ENCODE peak calls at places on chromosomes 1 and 21, in six cellular contexts. One of them, this sample, is unnamed.
A peak's percentile ranks its signal among the peaks of the same experiment; 100 is the strongest.

GRCh38 chr1:24503870-24504523 is 1.4 kb downstream of the RCAN3 start:
- DNase-seq in astrocyte of the spinal cord: no peak
- DNase-seq in adrenal gland: no peak
- DNase-seq in upper lobe of left lung: no peak
- DNase-seq in lower leg skin: no peak
- DNase-seq in bronchial epithelial cell: no peak
- DNase-seq in this sample: no peak

GRCh38 chr21:45871616-45872236 is 109.8 kb upstream of the COL6A1 start:
- DNase-seq in upper lobe of left lung: peak; percentile 56
- DNase-seq in bronchial epithelial cell: no peak
- DNase-seq in adrenal gland: no peak
- DNase-seq in astrocyte of the spinal cord: no peak
- DNase-seq in lower leg skin: no peak
- DNase-seq in this sample: no peak

GRCh38 chr21:44370027-44370735 is 16.8 kb downstream of the TRPM2 start:
- DNase-seq in upper lobe of left lung: peak; percentile 69
- DNase-seq in bronchial epithelial cell: peak; percentile 43
- DNase-seq in lower leg skin: no peak
- DNase-seq in adrenal gland: peak; percentile 95
- DNase-seq in astrocyte of the spinal cord: no peak
- DNase-seq in this sample: no peak

GRCh38 chr1:77421504-77422233 is 139.8 kb downstream of the AK5 start:
- DNase-seq in lower leg skin: no peak
- DNase-seq in adrenal gland: no peak
- DNase-seq in astrocyte of the spinal cord: no peak
- DNase-seq in bronchial epithelial cell: no peak
- DNase-seq in upper lobe of left lung: no peak
- DNase-seq in this sample: peak; percentile 60

GRCh38 chr1:84960371-84960770 is 36.5 kb downstream of the MCOLN2 start:
- DNase-seq in upper lobe of left lung: no peak
- DNase-seq in adrenal gland: no peak
- DNase-seq in astrocyte of the spinal cord: peak; percentile 26
- DNase-seq in bronchial epithelial cell: peak; percentile 31
- DNase-seq in lower leg skin: no peak
- DNase-seq in this sample: no peak

GRCh38 chr1:243726792-243727502 is 123.1 kb downstream of the AKT3 start:
- DNase-seq in astrocyte of the spinal cord: no peak
- DNase-seq in bronchial epithelial cell: no peak
- DNase-seq in adrenal gland: no peak
- DNase-seq in upper lobe of left lung: no peak
- DNase-seq in lower leg skin: no peak
- DNase-seq in this sample: no peak

GRCh38 chr1:79688932-79689331 is 682.4 kb upstream of the ADGRL4 start:
- DNase-seq in adrenal gland: no peak
- DNase-seq in upper lobe of left lung: no peak
- DNase-seq in astrocyte of the spinal cord: no peak
- DNase-seq in lower leg skin: no peak
- DNase-seq in bronchial epithelial cell: no peak
- DNase-seq in this sample: no peak

GRCh38 chr1:3922201-3922725 is 22.2 kb upstream of the C1orf174 start:
- DNase-seq in upper lobe of left lung: no peak
- DNase-seq in bronchial epithelial cell: peak; percentile 69
- DNase-seq in astrocyte of the spinal cord: no peak
- DNase-seq in adrenal gland: no peak
- DNase-seq in lower leg skin: no peak
- DNase-seq in this sample: no peak

GRCh38 chr1:25799758-25800537 is at the start of gene SELENON:
- DNase-seq in bronchial epithelial cell: no peak
- DNase-seq in astrocyte of the spinal cord: peak; percentile 61
- DNase-seq in adrenal gland: peak; percentile 59
- DNase-seq in upper lobe of left lung: peak; percentile 91
- DNase-seq in lower leg skin: no peak
- DNase-seq in this sample: no peak

GRCh38 chr1:203388683-203389082 is 37.8 kb upstream of the FMOD start:
- DNase-seq in adrenal gland: no peak
- DNase-seq in astrocyte of the spinal cord: no peak
- DNase-seq in upper lobe of left lung: no peak
- DNase-seq in bronchial epithelial cell: no peak
- DNase-seq in lower leg skin: no peak
- DNase-seq in this sample: no peak

GRCh38 chr1:115179397-115179835 is 90.1 kb upstream of the TSPAN2 start:
- DNase-seq in upper lobe of left lung: no peak
- DNase-seq in lower leg skin: no peak
- DNase-seq in bronchial epithelial cell: peak; percentile 83
- DNase-seq in adrenal gland: peak; percentile 87
- DNase-seq in astrocyte of the spinal cord: peak; percentile 97
- DNase-seq in this sample: no peak

GRCh38 chr1:241507189-241507820 is 12.2 kb downstream of the FH start:
- DNase-seq in upper lobe of left lung: no peak
- DNase-seq in astrocyte of the spinal cord: no peak
- DNase-seq in bronchial epithelial cell: no peak
- DNase-seq in lower leg skin: no peak
- DNase-seq in adrenal gland: no peak
- DNase-seq in this sample: no peak

GRCh38 chr1:47709302-47710074 is 271.6 kb downstream of the FOXD2 start:
- DNase-seq in adrenal gland: no peak
- DNase-seq in upper lobe of left lung: peak; percentile 87
- DNase-seq in lower leg skin: no peak
- DNase-seq in bronchial epithelial cell: no peak
- DNase-seq in astrocyte of the spinal cord: no peak
- DNase-seq in this sample: no peak

GRCh38 chr1:232557096-232557495 is 72.8 kb downstream of the SIPA1L2 start:
- DNase-seq in bronchial epithelial cell: no peak
- DNase-seq in astrocyte of the spinal cord: no peak
- DNase-seq in lower leg skin: no peak
- DNase-seq in adrenal gland: no peak
- DNase-seq in upper lobe of left lung: no peak
- DNase-seq in this sample: no peak

GRCh38 chr1:26084844-26085243 is 17.4 kb upstream of the TRIM63 start:
- DNase-seq in astrocyte of the spinal cord: no peak
- DNase-seq in adrenal gland: no peak
- DNase-seq in upper lobe of left lung: no peak
- DNase-seq in bronchial epithelial cell: no peak
- DNase-seq in lower leg skin: no peak
- DNase-seq in this sample: no peak

GRCh38 chr1:1050577-1051052 is 23.5 kb downstream of the RNF223 start:
- DNase-seq in lower leg skin: no peak
- DNase-seq in upper lobe of left lung: peak; percentile 84
- DNase-seq in bronchial epithelial cell: no peak
- DNase-seq in astrocyte of the spinal cord: no peak
- DNase-seq in adrenal gland: no peak
- DNase-seq in this sample: no peak

GRCh38 chr1:172638885-172639831 is 19.7 kb upstream of the FASLG start:
- DNase-seq in bronchial epithelial cell: peak; percentile 99
- DNase-seq in astrocyte of the spinal cord: peak; percentile 96
- DNase-seq in upper lobe of left lung: no peak
- DNase-seq in lower leg skin: no peak
- DNase-seq in adrenal gland: no peak
- DNase-seq in this sample: peak; percentile 86

GRCh38 chr1:219174672-219175564 is 1.2 kb downstream of the LYPLAL1 start:
- DNase-seq in lower leg skin: peak; percentile 71
- DNase-seq in bronchial epithelial cell: peak; percentile 74
- DNase-seq in astrocyte of the spinal cord: peak; percentile 90
- DNase-seq in upper lobe of left lung: no peak
- DNase-seq in adrenal gland: peak; percentile 53
- DNase-seq in this sample: peak; percentile 59

GRCh38 chr1:154062309-154062708 is 71.7 kb downstream of the RPS27 start:
- DNase-seq in upper lobe of left lung: no peak
- DNase-seq in adrenal gland: no peak
- DNase-seq in bronchial epithelial cell: no peak
- DNase-seq in astrocyte of the spinal cord: no peak
- DNase-seq in lower leg skin: no peak
- DNase-seq in this sample: no peak

GRCh38 chr1:226121587-226122400 is 59.3 kb downstream of the H3-3A start:
- DNase-seq in upper lobe of left lung: peak; percentile 96
- DNase-seq in lower leg skin: no peak
- DNase-seq in astrocyte of the spinal cord: peak; percentile 21
- DNase-seq in adrenal gland: peak; percentile 47
- DNase-seq in bronchial epithelial cell: no peak
- DNase-seq in this sample: peak; percentile 56

GRCh38 chr1:51313961-51314777 is 16.2 kb downstream of the TTC39A start:
- DNase-seq in astrocyte of the spinal cord: peak; percentile 74
- DNase-seq in adrenal gland: peak; percentile 87
- DNase-seq in bronchial epithelial cell: peak; percentile 94
- DNase-seq in lower leg skin: no peak
- DNase-seq in upper lobe of left lung: no peak
- DNase-seq in this sample: no peak

GRCh38 chr1:65845758-65846060 is 53.0 kb downstream of the PDE4B start:
- DNase-seq in adrenal gland: no peak
- DNase-seq in bronchial epithelial cell: no peak
- DNase-seq in lower leg skin: no peak
- DNase-seq in upper lobe of left lung: no peak
- DNase-seq in astrocyte of the spinal cord: no peak
- DNase-seq in this sample: no peak

GRCh38 chr1:79711001-79711431 is 704.5 kb upstream of the ADGRL4 start:
- DNase-seq in astrocyte of the spinal cord: peak; percentile 33
- DNase-seq in bronchial epithelial cell: no peak
- DNase-seq in lower leg skin: no peak
- DNase-seq in upper lobe of left lung: no peak
- DNase-seq in adrenal gland: no peak
- DNase-seq in this sample: no peak

GRCh38 chr1:20484526-20485462 is 1.2 kb downstream of the CAMK2N1 start:
- DNase-seq in adrenal gland: peak; percentile 46
- DNase-seq in upper lobe of left lung: peak; percentile 83
- DNase-seq in astrocyte of the spinal cord: no peak
- DNase-seq in bronchial epithelial cell: no peak
- DNase-seq in lower leg skin: no peak
- DNase-seq in this sample: no peak

GRCh38 chr1:174222166-174222949 is 63.0 kb downstream of the RABGAP1L start:
- DNase-seq in astrocyte of the spinal cord: peak; percentile 59
- DNase-seq in lower leg skin: no peak
- DNase-seq in adrenal gland: no peak
- DNase-seq in upper lobe of left lung: no peak
- DNase-seq in bronchial epithelial cell: peak; percentile 100
- DNase-seq in this sample: no peak

GRCh38 chr1:178869114-178869697 is 1.7 kb downstream of the ANGPTL1 start:
- DNase-seq in adrenal gland: no peak
- DNase-seq in astrocyte of the spinal cord: peak; percentile 52
- DNase-seq in lower leg skin: no peak
- DNase-seq in bronchial epithelial cell: no peak
- DNase-seq in upper lobe of left lung: no peak
- DNase-seq in this sample: no peak

GRCh38 chr1:170562644-170563338 is 30.8 kb downstream of the GORAB start:
- DNase-seq in bronchial epithelial cell: peak; percentile 89
- DNase-seq in astrocyte of the spinal cord: peak; percentile 91
- DNase-seq in lower leg skin: peak; percentile 79
- DNase-seq in adrenal gland: peak; percentile 86
- DNase-seq in upper lobe of left lung: no peak
- DNase-seq in this sample: peak; percentile 33

GRCh38 chr1:24318238-24318987 is 744 bp upstream of the GRHL3 start:
- DNase-seq in upper lobe of left lung: no peak
- DNase-seq in lower leg skin: no peak
- DNase-seq in bronchial epithelial cell: peak; percentile 69
- DNase-seq in astrocyte of the spinal cord: peak; percentile 53
- DNase-seq in adrenal gland: no peak
- DNase-seq in this sample: no peak

GRCh38 chr1:14570514-14570913 is 28.0 kb upstream of the KAZN start:
- DNase-seq in adrenal gland: no peak
- DNase-seq in upper lobe of left lung: no peak
- DNase-seq in lower leg skin: no peak
- DNase-seq in astrocyte of the spinal cord: no peak
- DNase-seq in bronchial epithelial cell: peak; percentile 2
- DNase-seq in this sample: no peak

GRCh38 chr21:34520769-34521508 is 8.9 kb upstream of the KCNE1 start:
- DNase-seq in adrenal gland: no peak
- DNase-seq in astrocyte of the spinal cord: no peak
- DNase-seq in upper lobe of left lung: peak; percentile 62
- DNase-seq in bronchial epithelial cell: no peak
- DNase-seq in lower leg skin: no peak
- DNase-seq in this sample: no peak

GRCh38 chr1:202618387-202619022 is 91.7 kb downstream of the SYT2 start:
- DNase-seq in lower leg skin: no peak
- DNase-seq in upper lobe of left lung: no peak
- DNase-seq in bronchial epithelial cell: peak; percentile 67
- DNase-seq in adrenal gland: no peak
- DNase-seq in astrocyte of the spinal cord: peak; percentile 88
- DNase-seq in this sample: no peak

GRCh38 chr1:36094621-36095061 is 5.9 kb downstream of the ADPRS start:
- DNase-seq in upper lobe of left lung: no peak
- DNase-seq in astrocyte of the spinal cord: no peak
- DNase-seq in adrenal gland: no peak
- DNase-seq in bronchial epithelial cell: no peak
- DNase-seq in lower leg skin: no peak
- DNase-seq in this sample: no peak
- H3K4me3 ChIP-seq in upper lobe of left lung: no peak overlapping the region
- H3K4me3 ChIP-seq in astrocyte of the spinal cord: no peak overlapping the region
- H3K4me3 ChIP-seq in adrenal gland: no peak overlapping the region
- H3K4me3 ChIP-seq in bronchial epithelial cell: no peak overlapping the region
- H3K4me3 ChIP-seq in lower leg skin: no peak overlapping the region
- H3K4me3 ChIP-seq in this sample: no peak overlapping the region

GRCh38 chr1:46058936-46059335 is 73.5 kb downstream of the PIK3R3 start:
- DNase-seq in astrocyte of the spinal cord: no peak
- DNase-seq in upper lobe of left lung: no peak
- DNase-seq in lower leg skin: no peak
- DNase-seq in adrenal gland: no peak
- DNase-seq in bronchial epithelial cell: no peak
- DNase-seq in this sample: no peak

GRCh38 chr1:46064708-46065107 is 67.7 kb downstream of the PIK3R3 start:
- DNase-seq in lower leg skin: no peak
- DNase-seq in bronchial epithelial cell: no peak
- DNase-seq in adrenal gland: no peak
- DNase-seq in astrocyte of the spinal cord: no peak
- DNase-seq in upper lobe of left lung: no peak
- DNase-seq in this sample: no peak

GRCh38 chr1:46065405-46065804 is 67.0 kb downstream of the PIK3R3 start:
- DNase-seq in adrenal gland: no peak
- DNase-seq in bronchial epithelial cell: peak; percentile 27
- DNase-seq in upper lobe of left lung: no peak
- DNase-seq in lower leg skin: no peak
- DNase-seq in astrocyte of the spinal cord: no peak
- DNase-seq in this sample: peak; percentile 11

GRCh38 chr1:46061146-46061545 is 71.3 kb downstream of the PIK3R3 start:
- DNase-seq in adrenal gland: no peak
- DNase-seq in bronchial epithelial cell: no peak
- DNase-seq in lower leg skin: no peak
- DNase-seq in astrocyte of the spinal cord: no peak
- DNase-seq in upper lobe of left lung: no peak
- DNase-seq in this sample: no peak

GRCh38 chr1:46062651-46063319 is 69.6 kb downstream of the PIK3R3 start:
- DNase-seq in lower leg skin: no peak
- DNase-seq in upper lobe of left lung: no peak
- DNase-seq in adrenal gland: no peak
- DNase-seq in astrocyte of the spinal cord: peak; percentile 31
- DNase-seq in bronchial epithelial cell: no peak
- DNase-seq in this sample: peak; percentile 31
- H3K4me3 ChIP-seq in lower leg skin: no peak overlapping the region
- H3K4me3 ChIP-seq in upper lobe of left lung: no peak overlapping the region
- H3K4me3 ChIP-seq in adrenal gland: no peak overlapping the region
- H3K4me3 ChIP-seq in astrocyte of the spinal cord: no peak overlapping the region
- H3K4me3 ChIP-seq in bronchial epithelial cell: no peak overlapping the region
- H3K4me3 ChIP-seq in this sample: peak overlapping the region; percentile 32

GRCh38 chr1:61083799-61084385 is 1.5 kb downstream of the NFIA start:
- DNase-seq in lower leg skin: no peak
- DNase-seq in astrocyte of the spinal cord: peak; percentile 51
- DNase-seq in upper lobe of left lung: no peak
- DNase-seq in adrenal gland: peak; percentile 36
- DNase-seq in bronchial epithelial cell: no peak
- DNase-seq in this sample: no peak
- H3K4me3 ChIP-seq in lower leg skin: peak overlapping the region; percentile 89
- H3K4me3 ChIP-seq in astrocyte of the spinal cord: peak overlapping the region; percentile 74
- H3K4me3 ChIP-seq in upper lobe of left lung: peak overlapping the region; percentile 93
- H3K4me3 ChIP-seq in adrenal gland: peak overlapping the region; percentile 56
- H3K4me3 ChIP-seq in bronchial epithelial cell: peak overlapping the region; percentile 57
- H3K4me3 ChIP-seq in this sample: no peak overlapping the region

GRCh38 chr21:41427556-41427955 is 1.5 kb downstream of the MX1 start:
- DNase-seq in astrocyte of the spinal cord: no peak
- DNase-seq in adrenal gland: no peak
- DNase-seq in bronchial epithelial cell: no peak
- DNase-seq in lower leg skin: no peak
- DNase-seq in upper lobe of left lung: no peak
- DNase-seq in this sample: no peak
- H3K4me3 ChIP-seq in astrocyte of the spinal cord: no peak overlapping the region
- H3K4me3 ChIP-seq in adrenal gland: no peak overlapping the region
- H3K4me3 ChIP-seq in bronchial epithelial cell: no peak overlapping the region
- H3K4me3 ChIP-seq in lower leg skin: no peak overlapping the region
- H3K4me3 ChIP-seq in upper lobe of left lung: no peak overlapping the region
- H3K4me3 ChIP-seq in this sample: no peak overlapping the region

This sample was measured in Jurkat, Clone E6-1.